ENCODE peak calls at places on chromosomes 2 and 18, in seven cellular contexts. M, A, Z, O, G, Q and V are unnamed samples. For H3K4me1, the result is how much of the 10 kb centered on the place peaks cover.

GRCh38 chr2:140586379-140586778 is 1544.4 kb downstream of the LRP1B start:
- DNase-seq in M (peak), A (no peak), Z (peak), O (peak), G (no peak), Q (no peak), V (no peak)

GRCh38 chr18:79507546-79508480 is 112.1 kb downstream of the NFATC1 start:
- DNase-seq in M (peak), A (peak), Z (no peak), O (no peak), G (peak), Q (peak), V (peak)

GRCh38 chr2:183123117-183123958 is 905 bp upstream of the NUP35 start:
- DNase-seq in M (no peak), A (no peak), Z (no peak), O (no peak), G (no peak), Q (no peak), V (no peak)

GRCh38 chr2:64311948-64312621 is 141.9 kb upstream of the LGALSL start:
- DNase-seq in M (peak), A (peak), Z (peak), O (peak), G (peak), Q (peak), V (peak)

GRCh38 chr2:96649342-96649741 is 6.8 kb downstream of the FER1L5 start:
- DNase-seq in M (no peak), A (no peak), Z (no peak), O (no peak), G (no peak), Q (no peak), V (no peak)

GRCh38 chr2:112710956-112711355 is 9.9 kb upstream of the NT5DC4 start:
- DNase-seq in M (no peak), A (no peak), Z (no peak), O (no peak), G (no peak), Q (no peak), V (no peak)

GRCh38 chr2:100670232-100670631 is 107.4 kb downstream of the PDCL3 start:
- DNase-seq in M (no peak), A (no peak), Z (peak), O (no peak), G (no peak), Q (no peak), V (no peak)

GRCh38 chr2:72745679-72746368 is 80.0 kb downstream of the EXOC6B start:
- DNase-seq in M (no peak), A (no peak), Z (peak), O (peak), G (no peak), Q (no peak), V (peak)

GRCh38 chr2:18413794-18414396 is 146.6 kb downstream of the RDH14 start:
- DNase-seq in M (no peak), A (peak), Z (no peak), O (peak), G (no peak), Q (peak), V (no peak)

DNA sequence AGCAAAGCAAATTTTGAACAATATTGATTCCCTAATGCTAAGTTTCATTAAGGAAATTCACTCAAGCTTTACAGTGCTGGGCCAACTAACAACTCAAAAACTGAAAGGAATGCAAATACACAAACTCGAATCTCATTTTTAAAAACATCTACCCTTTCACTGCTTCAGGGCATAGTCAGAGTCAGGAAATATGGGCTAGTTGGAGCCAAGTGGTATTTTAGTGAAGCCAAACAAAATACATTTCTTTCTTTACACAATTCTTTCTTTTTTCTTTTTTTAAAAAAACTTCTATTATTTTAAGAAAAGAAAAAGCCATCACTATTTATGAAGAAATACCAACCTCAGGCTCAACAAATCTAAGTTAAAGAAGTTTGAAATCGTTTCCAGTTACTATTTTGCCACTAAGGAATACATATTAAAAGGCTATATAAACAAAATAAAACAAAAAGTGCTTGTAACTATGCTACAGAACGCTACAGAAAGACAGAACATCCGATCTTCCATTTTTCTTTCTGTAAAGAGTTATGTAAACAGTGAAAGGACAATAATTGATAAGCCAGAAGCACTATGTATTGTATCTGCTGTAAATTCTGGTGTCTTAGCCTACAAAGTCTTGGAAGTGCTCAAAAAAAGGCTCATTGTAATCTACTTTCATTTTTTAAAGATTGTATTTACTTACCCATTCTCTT is 113.7 kb upstream of the STK17B start:
- DNase-seq in M (no peak), A (no peak), Z (no peak), O (no peak), G (no peak), Q (no peak), V (no peak)
- H3K4me1 ChIP-seq in M (under half), A (under half), Z (under half), O (under half), G (under half), Q (under half), V (under half)

DNA sequence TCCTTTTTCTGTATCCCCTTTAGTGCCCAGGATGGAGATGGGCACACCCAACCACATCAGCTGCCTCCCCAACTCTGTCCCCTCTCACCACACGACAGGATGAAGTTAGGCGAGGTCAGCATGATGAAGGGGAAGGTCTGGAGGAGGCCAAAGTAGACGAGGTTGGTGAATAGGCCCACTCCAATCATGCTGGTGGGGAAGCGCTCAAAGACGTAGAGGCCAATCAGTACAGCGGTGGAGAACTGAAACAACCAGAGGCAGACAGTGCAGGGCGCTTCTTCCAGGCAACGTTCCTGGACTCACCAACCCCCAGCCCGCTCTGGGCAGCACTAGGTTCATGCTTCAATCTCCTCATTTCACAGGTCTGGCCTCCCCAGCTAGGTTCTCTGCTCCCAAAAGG is 2.9 kb downstream of the TEX261 start:
- DNase-seq in M (no peak), A (no peak), Z (no peak), O (no peak), G (no peak), Q (no peak), V (no peak)
- H3K4me1 ChIP-seq in M (under half), A (under half), Z (under half), O (under half), G (under half), Q (under half), V (under half)

GRCh38 chr2:65358690-65359400 is 73.6 kb downstream of the SPRED2 start:
- DNase-seq in M (no peak), A (no peak), Z (no peak), O (no peak), G (no peak), Q (no peak), V (no peak)

GRCh38 chr2:65355190-65355831 is 77.1 kb downstream of the SPRED2 start:
- DNase-seq in M (peak), A (no peak), Z (no peak), O (peak), G (no peak), Q (no peak), V (no peak)

GRCh38 chr2:65357095-65357958 is 75.1 kb downstream of the SPRED2 start:
- DNase-seq in M (no peak), A (no peak), Z (no peak), O (no peak), G (no peak), Q (no peak), V (no peak)

GRCh38 chr2:65360441-65360840 is 72.0 kb downstream of the SPRED2 start:
- DNase-seq in M (no peak), A (no peak), Z (no peak), O (no peak), G (no peak), Q (no peak), V (no peak)

GRCh38 chr2:65357959-65358294 is 74.5 kb downstream of the SPRED2 start:
- DNase-seq in M (no peak), A (no peak), Z (no peak), O (peak), G (no peak), Q (no peak), V (no peak)
- H3K4me1 ChIP-seq in M (under half), A (under half), Z (under half), O (under half), G (under half), Q (under half), V (under half)

GRCh38 chr18:75226301-75226955 is 15.8 kb downstream of the TSHZ1 start:
- DNase-seq in M (no peak), A (no peak), Z (no peak), O (no peak), G (no peak), Q (no peak), V (no peak)
- H3K4me1 ChIP-seq in M (under half), A (under half), Z (under half), O (under half), G (under half), Q (under half), V (under half)

GRCh38 chr2:178363252-178363651 is 87.7 kb downstream of the PRKRA start:
- DNase-seq in M (no peak), A (peak), Z (no peak), O (peak), G (no peak), Q (no peak), V (peak)
- H3K4me1 ChIP-seq in M (under half), A (under half), Z (under half), O (under half), G (under half), Q (under half), V (under half)

DNA sequence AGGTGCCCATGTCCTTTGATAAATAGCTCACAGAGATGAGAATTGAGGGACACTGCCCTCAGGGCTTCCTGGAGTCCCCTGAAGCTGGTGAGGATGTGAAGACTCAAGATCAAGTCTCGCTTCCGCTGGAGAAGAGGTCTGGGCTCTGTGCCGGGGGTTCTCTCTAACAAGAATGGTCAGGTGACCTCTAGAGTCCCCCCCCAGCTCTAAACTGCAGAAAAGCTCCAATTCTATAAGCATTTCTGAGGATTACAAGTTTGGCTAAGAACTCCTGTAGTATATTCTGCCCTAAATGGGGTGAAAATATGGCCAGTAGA is 32.4 kb downstream of the LPIN2 start:
- DNase-seq in M (no peak), A (no peak), Z (no peak), O (no peak), G (no peak), Q (no peak), V (no peak)
- H3K4me1 ChIP-seq in M (half or more), A (half or more), Z (under half), O (under half), G (under half), Q (under half), V (under half)